ENCODE peak calls at places on chromosomes 6 and 20, in seven cellular contexts. One of them, this sample, is unnamed.

GRCh38 chr6:21987501-21987957 is 309.3 kb downstream of the PRL start:
- DNase-seq in thoracic aorta: peak
- DNase-seq in IMR-90: peak
- DNase-seq in heart right ventricle: peak
- DNase-seq in iris pigment epithelial cell: peak
- DNase-seq in HEK293T: peak
- DNase-seq in ELR: peak
- DNase-seq in this sample: no peak

GRCh38 chr6:21914121-21914973 is 320.8 kb downstream of the SOX4 start:
- DNase-seq in thoracic aorta: peak
- DNase-seq in IMR-90: peak
- DNase-seq in heart right ventricle: peak
- DNase-seq in iris pigment epithelial cell: peak
- DNase-seq in HEK293T: peak
- DNase-seq in ELR: no peak
- DNase-seq in this sample: no peak

GRCh38 chr6:152136449-152136825 is 329.0 kb downstream of the ESR1 start:
- DNase-seq in thoracic aorta: no peak
- DNase-seq in IMR-90: no peak
- DNase-seq in heart right ventricle: no peak
- DNase-seq in iris pigment epithelial cell: peak
- DNase-seq in HEK293T: no peak
- DNase-seq in ELR: no peak
- DNase-seq in this sample: no peak

GRCh38 chr6:11734861-11735652 is 43.5 kb downstream of the ADTRP start:
- DNase-seq in thoracic aorta: no peak
- DNase-seq in IMR-90: no peak
- DNase-seq in heart right ventricle: no peak
- DNase-seq in iris pigment epithelial cell: no peak
- DNase-seq in HEK293T: no peak
- DNase-seq in ELR: no peak
- DNase-seq in this sample: no peak

GRCh38 chr6:134247271-134247833 is 70.6 kb downstream of the SGK1 start:
- DNase-seq in thoracic aorta: no peak
- DNase-seq in IMR-90: no peak
- DNase-seq in heart right ventricle: no peak
- DNase-seq in iris pigment epithelial cell: no peak
- DNase-seq in HEK293T: no peak
- DNase-seq in ELR: no peak
- DNase-seq in this sample: no peak

GRCh38 chr20:10337291-10337690 is 96.7 kb downstream of the MKKS start:
- DNase-seq in thoracic aorta: no peak
- DNase-seq in IMR-90: no peak
- DNase-seq in heart right ventricle: no peak
- DNase-seq in iris pigment epithelial cell: peak
- DNase-seq in HEK293T: no peak
- DNase-seq in ELR: no peak
- DNase-seq in this sample: no peak

GRCh38 chr6:19204445-19204844 is 632.7 kb upstream of the ID4 start:
- DNase-seq in thoracic aorta: no peak
- DNase-seq in IMR-90: no peak
- DNase-seq in heart right ventricle: no peak
- DNase-seq in iris pigment epithelial cell: peak
- DNase-seq in HEK293T: no peak
- DNase-seq in ELR: no peak
- DNase-seq in this sample: no peak

GRCh38 chr20:25626779-25627178 is 3.0 kb upstream of the NANP start:
- DNase-seq in thoracic aorta: no peak
- DNase-seq in IMR-90: no peak
- DNase-seq in heart right ventricle: no peak
- DNase-seq in iris pigment epithelial cell: no peak
- DNase-seq in HEK293T: no peak
- DNase-seq in ELR: peak
- DNase-seq in this sample: no peak

GRCh38 chr6:68238097-68238597 is 396.9 kb upstream of the ADGRB3 start:
- DNase-seq in thoracic aorta: no peak
- DNase-seq in IMR-90: no peak
- DNase-seq in heart right ventricle: no peak
- DNase-seq in iris pigment epithelial cell: peak
- DNase-seq in HEK293T: no peak
- DNase-seq in ELR: peak
- DNase-seq in this sample: no peak

GRCh38 chr20:50438986-50439407 is 71.2 kb upstream of the PTPN1 start:
- DNase-seq in thoracic aorta: no peak
- DNase-seq in IMR-90: peak
- DNase-seq in heart right ventricle: no peak
- DNase-seq in iris pigment epithelial cell: peak
- DNase-seq in HEK293T: no peak
- DNase-seq in ELR: peak
- DNase-seq in this sample: no peak

GRCh38 chr6:21441386-21441785 is 152.2 kb upstream of the SOX4 start:
- DNase-seq in thoracic aorta: no peak
- DNase-seq in IMR-90: peak
- DNase-seq in heart right ventricle: no peak
- DNase-seq in iris pigment epithelial cell: peak
- DNase-seq in HEK293T: no peak
- DNase-seq in ELR: peak
- DNase-seq in this sample: no peak

GRCh38 chr20:5172167-5172586 is 45.4 kb downstream of the CDS2 start:
- DNase-seq in thoracic aorta: no peak
- DNase-seq in IMR-90: no peak
- DNase-seq in heart right ventricle: no peak
- DNase-seq in iris pigment epithelial cell: no peak
- DNase-seq in HEK293T: no peak
- DNase-seq in ELR: no peak
- DNase-seq in this sample: no peak

GRCh38 chr6:62075869-62076268 is 210.2 kb downstream of the KHDRBS2 start:
- DNase-seq in thoracic aorta: no peak
- DNase-seq in IMR-90: no peak
- DNase-seq in heart right ventricle: no peak
- DNase-seq in iris pigment epithelial cell: no peak
- DNase-seq in HEK293T: no peak
- DNase-seq in ELR: no peak
- DNase-seq in this sample: no peak

GRCh38 chr20:20207872-20208271 is 155.5 kb downstream of the CFAP61 start:
- DNase-seq in thoracic aorta: no peak
- DNase-seq in IMR-90: no peak
- DNase-seq in heart right ventricle: no peak
- DNase-seq in iris pigment epithelial cell: no peak
- DNase-seq in HEK293T: no peak
- DNase-seq in ELR: no peak
- DNase-seq in this sample: no peak

GRCh38 chr6:141657812-141658211 is 474.9 kb upstream of the GJE1 start:
- DNase-seq in thoracic aorta: no peak
- DNase-seq in IMR-90: no peak
- DNase-seq in heart right ventricle: no peak
- DNase-seq in iris pigment epithelial cell: no peak
- DNase-seq in HEK293T: no peak
- DNase-seq in ELR: no peak
- DNase-seq in this sample: no peak

GRCh38 chr20:51696304-51697118 is 71.7 kb downstream of the ATP9A start:
- DNase-seq in thoracic aorta: no peak
- DNase-seq in IMR-90: no peak
- DNase-seq in heart right ventricle: no peak
- DNase-seq in iris pigment epithelial cell: peak
- DNase-seq in HEK293T: no peak
- DNase-seq in ELR: peak
- DNase-seq in this sample: no peak

GRCh38 chr6:56745081-56745480 is 102.4 kb upstream of the DST start:
- DNase-seq in thoracic aorta: no peak
- DNase-seq in IMR-90: no peak
- DNase-seq in heart right ventricle: no peak
- DNase-seq in iris pigment epithelial cell: no peak
- DNase-seq in HEK293T: no peak
- DNase-seq in ELR: no peak
- DNase-seq in this sample: no peak

GRCh38 chr6:11970114-11970513 is 42.0 kb upstream of the HIVEP1 start:
- DNase-seq in thoracic aorta: no peak
- DNase-seq in IMR-90: no peak
- DNase-seq in heart right ventricle: no peak
- DNase-seq in iris pigment epithelial cell: no peak
- DNase-seq in HEK293T: no peak
- DNase-seq in ELR: no peak
- DNase-seq in this sample: no peak

GRCh38 chr20:31605902-31606677 is 1.0 kb downstream of the ID1 start:
- DNase-seq in thoracic aorta: no peak
- DNase-seq in IMR-90: no peak
- DNase-seq in heart right ventricle: no peak
- DNase-seq in iris pigment epithelial cell: peak
- DNase-seq in HEK293T: no peak
- DNase-seq in ELR: peak
- DNase-seq in this sample: no peak

GRCh38 chr20:43938017-43938655 is 23.5 kb downstream of the TOX2 start:
- DNase-seq in thoracic aorta: no peak
- DNase-seq in IMR-90: no peak
- DNase-seq in heart right ventricle: no peak
- DNase-seq in iris pigment epithelial cell: no peak
- DNase-seq in HEK293T: no peak
- DNase-seq in ELR: no peak
- DNase-seq in this sample: no peak

GRCh38 chr20:61974357-61974665 is 91.4 kb downstream of the TAF4 start:
- DNase-seq in thoracic aorta: no peak
- DNase-seq in IMR-90: no peak
- DNase-seq in heart right ventricle: no peak
- DNase-seq in iris pigment epithelial cell: no peak
- DNase-seq in HEK293T: no peak
- DNase-seq in ELR: no peak
- DNase-seq in this sample: no peak

GRCh38 chr20:58906894-58907293 is 54.4 kb downstream of the GNAS start:
- DNase-seq in thoracic aorta: no peak
- DNase-seq in IMR-90: peak
- DNase-seq in heart right ventricle: no peak
- DNase-seq in iris pigment epithelial cell: peak
- DNase-seq in HEK293T: no peak
- DNase-seq in ELR: peak
- DNase-seq in this sample: no peak

GRCh38 chr20:57611605-57612311 is 8.5 kb downstream of the ZBP1 start:
- DNase-seq in thoracic aorta: no peak
- DNase-seq in IMR-90: no peak
- DNase-seq in heart right ventricle: no peak
- DNase-seq in iris pigment epithelial cell: no peak
- DNase-seq in HEK293T: no peak
- DNase-seq in ELR: no peak
- DNase-seq in this sample: no peak

GRCh38 chr20:36542019-36542488 is 735 bp downstream of the MYL9 start:
- DNase-seq in thoracic aorta: no peak
- DNase-seq in IMR-90: peak
- DNase-seq in heart right ventricle: peak
- DNase-seq in iris pigment epithelial cell: peak
- DNase-seq in HEK293T: peak
- DNase-seq in ELR: peak
- DNase-seq in this sample: no peak

GRCh38 chr6:144756469-144756868 is 471.3 kb downstream of the UTRN start:
- DNase-seq in thoracic aorta: no peak
- DNase-seq in IMR-90: no peak
- DNase-seq in heart right ventricle: no peak
- DNase-seq in iris pigment epithelial cell: no peak
- DNase-seq in HEK293T: no peak
- DNase-seq in ELR: no peak
- DNase-seq in this sample: no peak

GRCh38 chr6:20924911-20925543 is 390.8 kb downstream of the CDKAL1 start:
- DNase-seq in thoracic aorta: no peak
- DNase-seq in IMR-90: no peak
- DNase-seq in heart right ventricle: no peak
- DNase-seq in iris pigment epithelial cell: no peak
- DNase-seq in HEK293T: no peak
- DNase-seq in ELR: no peak
- DNase-seq in this sample: no peak

GRCh38 chr6:134436281-134436815 is 118.4 kb upstream of the SGK1 start:
- DNase-seq in thoracic aorta: peak
- DNase-seq in IMR-90: peak
- DNase-seq in heart right ventricle: peak
- DNase-seq in iris pigment epithelial cell: peak
- DNase-seq in HEK293T: peak
- DNase-seq in ELR: peak
- DNase-seq in this sample: peak

GRCh38 chr6:142900467-142900961 is 44.5 kb downstream of the HIVEP2 start:
- DNase-seq in thoracic aorta: no peak
- DNase-seq in IMR-90: no peak
- DNase-seq in heart right ventricle: peak
- DNase-seq in iris pigment epithelial cell: no peak
- DNase-seq in HEK293T: no peak
- DNase-seq in ELR: no peak
- DNase-seq in this sample: no peak

GRCh38 chr20:31675828-31676533 is 38.3 kb downstream of the COX4I2 start:
- DNase-seq in thoracic aorta: no peak
- DNase-seq in IMR-90: peak
- DNase-seq in heart right ventricle: peak
- DNase-seq in iris pigment epithelial cell: peak
- DNase-seq in HEK293T: no peak
- DNase-seq in ELR: peak
- DNase-seq in this sample: no peak

GRCh38 chr6:135306166-135306565 is 125.1 kb downstream of the MYB start:
- DNase-seq in thoracic aorta: no peak
- DNase-seq in IMR-90: no peak
- DNase-seq in heart right ventricle: no peak
- DNase-seq in iris pigment epithelial cell: no peak
- DNase-seq in HEK293T: no peak
- DNase-seq in ELR: no peak
- DNase-seq in this sample: no peak

GRCh38 chr6:12228447-12229146 is 61.6 kb upstream of the EDN1 start:
- DNase-seq in thoracic aorta: no peak
- DNase-seq in IMR-90: no peak
- DNase-seq in heart right ventricle: no peak
- DNase-seq in iris pigment epithelial cell: no peak
- DNase-seq in HEK293T: no peak
- DNase-seq in ELR: no peak
- DNase-seq in this sample: no peak

This sample was measured in dorsolateral prefrontal cortex.